ENCODE peak calls at places on chromosome 2, in six cellular contexts. One of them, this sample, is unnamed.

GRCh38 chr2:102040229-102040628 is 48.5 kb downstream of the IL1R2 start:
- DNase-seq in brain microvascular endothelial cell: no peak
- DNase-seq in Panc1: no peak
- DNase-seq in mammary epithelial cell: no peak
- DNase-seq in epithelial cell of esophagus: no peak
- DNase-seq in AG04449: no peak
- DNase-seq in this sample: no peak

GRCh38 chr2:180507028-180507427 is 473.4 kb upstream of the UBE2E3 start:
- DNase-seq in epithelial cell of esophagus: peak; percentile 87
- DNase-seq in Panc1: no peak
- DNase-seq in brain microvascular endothelial cell: peak; percentile 17
- DNase-seq in mammary epithelial cell: peak; percentile 44
- DNase-seq in AG04449: no peak
- DNase-seq in this sample: no peak

GRCh38 chr2:60468390-60469085 is 84.9 kb downstream of the BCL11A start:
- DNase-seq in brain microvascular endothelial cell: peak; percentile 39
- DNase-seq in AG04449: no peak
- DNase-seq in epithelial cell of esophagus: peak; percentile 53
- DNase-seq in mammary epithelial cell: peak; percentile 49
- DNase-seq in Panc1: no peak
- DNase-seq in this sample: no peak

GRCh38 chr2:171893196-171893823 is 734 bp downstream of the SLC25A12 start:
- DNase-seq in epithelial cell of esophagus: no peak
- DNase-seq in mammary epithelial cell: peak; percentile 12
- DNase-seq in Panc1: no peak
- DNase-seq in AG04449: no peak
- DNase-seq in brain microvascular endothelial cell: no peak
- DNase-seq in this sample: peak; percentile 33

GRCh38 chr2:176003958-176004357 is 1.9 kb upstream of the LNPK start:
- DNase-seq in mammary epithelial cell: no peak
- DNase-seq in epithelial cell of esophagus: no peak
- DNase-seq in Panc1: no peak
- DNase-seq in brain microvascular endothelial cell: no peak
- DNase-seq in AG04449: no peak
- DNase-seq in this sample: no peak

GRCh38 chr2:85523906-85524566 is 14.9 kb upstream of the MAT2A start:
- DNase-seq in AG04449: no peak
- DNase-seq in epithelial cell of esophagus: no peak
- DNase-seq in mammary epithelial cell: no peak
- DNase-seq in Panc1: no peak
- DNase-seq in brain microvascular endothelial cell: peak; percentile 7
- DNase-seq in this sample: peak; percentile 64

GRCh38 chr2:185896090-185896693 is 157.6 kb downstream of the FSIP2 start:
- DNase-seq in mammary epithelial cell: no peak
- DNase-seq in AG04449: no peak
- DNase-seq in brain microvascular endothelial cell: no peak
- DNase-seq in Panc1: no peak
- DNase-seq in epithelial cell of esophagus: no peak
- DNase-seq in this sample: no peak

GRCh38 chr2:229610359-229610758 is 104.0 kb downstream of the DNER start:
- DNase-seq in AG04449: no peak
- DNase-seq in epithelial cell of esophagus: peak; percentile 38
- DNase-seq in mammary epithelial cell: no peak
- DNase-seq in Panc1: no peak
- DNase-seq in brain microvascular endothelial cell: peak; percentile 88
- DNase-seq in this sample: peak; percentile 10

GRCh38 chr2:213545964-213546363 is 261.7 kb downstream of the SPAG16 start:
- DNase-seq in AG04449: no peak
- DNase-seq in Panc1: no peak
- DNase-seq in epithelial cell of esophagus: no peak
- DNase-seq in mammary epithelial cell: no peak
- DNase-seq in brain microvascular endothelial cell: no peak
- DNase-seq in this sample: no peak

GRCh38 chr2:127674241-127675209 is 805 bp downstream of the LIMS2 start:
- DNase-seq in Panc1: no peak
- DNase-seq in AG04449: no peak
- DNase-seq in mammary epithelial cell: no peak
- DNase-seq in brain microvascular endothelial cell: no peak
- DNase-seq in epithelial cell of esophagus: no peak
- DNase-seq in this sample: no peak

GRCh38 chr2:5111581-5111980 is 580.6 kb upstream of the SOX11 start:
- DNase-seq in mammary epithelial cell: peak; percentile 0
- DNase-seq in epithelial cell of esophagus: no peak
- DNase-seq in brain microvascular endothelial cell: no peak
- DNase-seq in Panc1: no peak
- DNase-seq in AG04449: no peak
- DNase-seq in this sample: no peak

GRCh38 chr2:132877923-132878322 is 207.9 kb upstream of the LYPD1 start:
- DNase-seq in mammary epithelial cell: no peak
- DNase-seq in Panc1: no peak
- DNase-seq in epithelial cell of esophagus: no peak
- DNase-seq in brain microvascular endothelial cell: no peak
- DNase-seq in AG04449: no peak
- DNase-seq in this sample: no peak

GRCh38 chr2:118969025-118969733 is 27.2 kb downstream of the MARCO start:
- DNase-seq in AG04449: no peak
- DNase-seq in epithelial cell of esophagus: peak; percentile 24
- DNase-seq in mammary epithelial cell: no peak
- DNase-seq in brain microvascular endothelial cell: no peak
- DNase-seq in Panc1: no peak
- DNase-seq in this sample: no peak

GRCh38 chr2:236113425-236113824 is 54.8 kb downstream of the GBX2 start:
- DNase-seq in AG04449: no peak
- DNase-seq in Panc1: no peak
- DNase-seq in brain microvascular endothelial cell: no peak
- DNase-seq in epithelial cell of esophagus: peak; percentile 10
- DNase-seq in mammary epithelial cell: no peak
- DNase-seq in this sample: no peak

GRCh38 chr2:112646102-112646719 is 472 bp downstream of the SLC20A1 start:
- DNase-seq in Panc1: no peak
- DNase-seq in mammary epithelial cell: no peak
- DNase-seq in AG04449: no peak
- DNase-seq in epithelial cell of esophagus: no peak
- DNase-seq in brain microvascular endothelial cell: no peak
- DNase-seq in this sample: no peak

DNA sequence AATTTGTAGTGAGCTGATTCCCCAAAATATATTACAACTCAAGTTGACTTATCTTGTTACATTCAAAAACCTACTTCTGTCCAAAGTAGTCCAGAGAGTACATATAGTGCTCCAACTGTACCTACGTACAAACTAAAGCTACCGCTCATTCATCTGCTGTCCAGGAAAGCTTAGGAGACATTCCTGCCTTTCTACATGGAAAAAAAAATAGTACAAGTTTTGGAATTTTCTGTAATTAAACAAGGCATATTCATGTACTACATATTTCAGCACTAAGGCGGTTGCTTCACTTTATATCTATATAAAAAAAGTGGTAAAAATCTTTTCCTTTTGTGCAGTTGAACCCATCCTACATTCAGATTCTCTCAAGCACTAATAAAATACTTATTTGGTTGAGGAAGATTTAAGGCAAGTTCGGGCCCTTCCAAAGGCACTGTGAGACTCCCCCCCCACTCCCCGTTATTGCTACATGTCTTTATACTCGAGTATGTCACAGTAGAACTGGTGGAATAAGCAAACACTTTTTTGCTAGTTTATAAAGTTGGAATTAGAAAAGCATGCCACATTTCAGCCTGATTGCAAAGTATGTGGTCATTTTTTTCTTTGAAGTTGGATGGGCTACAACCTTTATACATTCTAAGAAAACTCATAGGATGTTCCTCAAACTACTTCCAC is 3.8 kb downstream of the ZFP36L2 start:
- DNase-seq in Panc1: no peak
- DNase-seq in mammary epithelial cell: peak; percentile 20
- DNase-seq in AG04449: no peak
- DNase-seq in brain microvascular endothelial cell: peak; percentile 7
- DNase-seq in epithelial cell of esophagus: peak; percentile 36
- DNase-seq in this sample: peak; percentile 42
- H3K4me3 ChIP-seq in Panc1: peak overlapping the region; percentile 90
- H3K4me3 ChIP-seq in mammary epithelial cell: peak overlapping the region; percentile 88
- H3K4me3 ChIP-seq in AG04449: peak overlapping the region; percentile 86
- H3K4me3 ChIP-seq in brain microvascular endothelial cell: peak overlapping the region; percentile 82
- H3K4me3 ChIP-seq in epithelial cell of esophagus: peak overlapping the region; percentile 93
- H3K4me3 ChIP-seq in this sample: peak overlapping the region; percentile 76

GRCh38 chr2:225512469-225512868 is 113.0 kb downstream of the NYAP2 start:
- DNase-seq in Panc1: no peak
- DNase-seq in epithelial cell of esophagus: no peak
- DNase-seq in AG04449: no peak
- DNase-seq in mammary epithelial cell: no peak
- DNase-seq in brain microvascular endothelial cell: no peak
- DNase-seq in this sample: no peak

GRCh38 chr2:225510794-225511193 is 111.3 kb downstream of the NYAP2 start:
- DNase-seq in Panc1: no peak
- DNase-seq in epithelial cell of esophagus: no peak
- DNase-seq in brain microvascular endothelial cell: no peak
- DNase-seq in mammary epithelial cell: no peak
- DNase-seq in AG04449: no peak
- DNase-seq in this sample: no peak

DNA sequence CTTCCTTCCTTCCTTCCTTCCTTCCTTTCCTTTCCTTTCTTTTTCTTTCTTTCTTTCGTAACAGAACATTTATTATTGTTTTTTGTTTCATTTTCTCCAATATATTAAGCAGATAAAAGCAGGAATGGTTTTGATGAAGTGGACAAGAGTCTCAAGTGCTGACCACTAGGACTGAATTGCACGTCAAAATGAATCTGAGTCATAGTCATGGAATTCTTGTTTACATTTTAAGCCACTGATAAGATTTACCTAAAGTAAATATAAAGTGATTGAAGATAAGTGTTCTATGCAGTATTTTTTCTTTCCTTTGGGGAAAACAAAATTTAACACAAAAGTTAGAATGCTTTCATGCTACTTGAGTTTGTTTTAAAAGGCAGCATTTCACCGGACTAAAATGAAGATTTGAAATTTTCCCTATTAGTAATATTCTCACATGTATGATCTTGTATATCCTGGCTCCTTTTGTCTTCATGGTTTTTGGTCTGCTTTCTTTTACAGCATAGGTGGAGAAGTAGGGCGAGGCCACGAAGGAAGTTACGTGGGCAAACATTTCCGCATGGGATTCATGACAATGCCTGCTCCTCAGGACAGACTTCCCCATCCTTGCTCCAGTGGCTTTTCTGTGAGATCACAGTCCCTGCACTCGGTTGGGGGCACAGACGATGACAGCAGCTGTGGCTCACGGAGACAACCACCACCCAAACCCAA is 113.5 kb downstream of the NYAP2 start:
- DNase-seq in mammary epithelial cell: no peak
- DNase-seq in AG04449: no peak
- DNase-seq in brain microvascular endothelial cell: peak; percentile 36
- DNase-seq in epithelial cell of esophagus: peak; percentile 13
- DNase-seq in Panc1: no peak
- DNase-seq in this sample: peak; percentile 43
- TF ChIP-seq CTCF in mammary epithelial cell: no peak
- TF ChIP-seq CTCF in AG04449: no peak
- TF ChIP-seq CTCF in brain microvascular endothelial cell: no peak
- TF ChIP-seq CTCF in epithelial cell of esophagus: no peak
- TF ChIP-seq CTCF in Panc1: no peak
- TF ChIP-seq CTCF in this sample: no peak

GRCh38 chr2:16623046-16623445 is 42.6 kb downstream of the CYRIA start:
- DNase-seq in mammary epithelial cell: peak; percentile 85
- DNase-seq in Panc1: no peak
- DNase-seq in epithelial cell of esophagus: peak; percentile 82
- DNase-seq in AG04449: no peak
- DNase-seq in brain microvascular endothelial cell: peak; percentile 94
- DNase-seq in this sample: no peak

GRCh38 chr2:16625759-16626158 is 39.9 kb downstream of the CYRIA start:
- DNase-seq in mammary epithelial cell: no peak
- DNase-seq in Panc1: no peak
- DNase-seq in epithelial cell of esophagus: no peak
- DNase-seq in AG04449: no peak
- DNase-seq in brain microvascular endothelial cell: no peak
- DNase-seq in this sample: no peak

GRCh38 chr2:16625201-16625729 is 40.4 kb downstream of the CYRIA start:
- DNase-seq in epithelial cell of esophagus: no peak
- DNase-seq in Panc1: no peak
- DNase-seq in mammary epithelial cell: no peak
- DNase-seq in brain microvascular endothelial cell: no peak
- DNase-seq in AG04449: no peak
- DNase-seq in this sample: no peak

GRCh38 chr2:16623564-16624418 is 41.8 kb downstream of the CYRIA start:
- DNase-seq in brain microvascular endothelial cell: no peak
- DNase-seq in Panc1: no peak
- DNase-seq in epithelial cell of esophagus: no peak
- DNase-seq in AG04449: no peak
- DNase-seq in mammary epithelial cell: no peak
- DNase-seq in this sample: no peak

GRCh38 chr2:16624419-16624745 is 41.3 kb downstream of the CYRIA start:
- DNase-seq in brain microvascular endothelial cell: no peak
- DNase-seq in epithelial cell of esophagus: no peak
- DNase-seq in AG04449: no peak
- DNase-seq in mammary epithelial cell: no peak
- DNase-seq in Panc1: no peak
- DNase-seq in this sample: no peak
- H3K4me3 ChIP-seq in brain microvascular endothelial cell: no peak overlapping the region
- H3K4me3 ChIP-seq in epithelial cell of esophagus: no peak overlapping the region
- H3K4me3 ChIP-seq in AG04449: no peak overlapping the region
- H3K4me3 ChIP-seq in mammary epithelial cell: no peak overlapping the region
- H3K4me3 ChIP-seq in Panc1: no peak overlapping the region
- H3K4me3 ChIP-seq in this sample: no peak overlapping the region

GRCh38 chr2:79980816-79981215 is 323.7 kb downstream of the LRRTM1 start:
- DNase-seq in mammary epithelial cell: no peak
- DNase-seq in AG04449: no peak
- DNase-seq in Panc1: no peak
- DNase-seq in epithelial cell of esophagus: no peak
- DNase-seq in brain microvascular endothelial cell: no peak
- DNase-seq in this sample: no peak

GRCh38 chr2:79984476-79984875 is 320.1 kb downstream of the LRRTM1 start:
- DNase-seq in mammary epithelial cell: no peak
- DNase-seq in brain microvascular endothelial cell: no peak
- DNase-seq in AG04449: no peak
- DNase-seq in Panc1: no peak
- DNase-seq in epithelial cell of esophagus: no peak
- DNase-seq in this sample: no peak

GRCh38 chr2:79981316-79981715 is 323.2 kb downstream of the LRRTM1 start:
- DNase-seq in brain microvascular endothelial cell: no peak
- DNase-seq in AG04449: no peak
- DNase-seq in mammary epithelial cell: no peak
- DNase-seq in epithelial cell of esophagus: no peak
- DNase-seq in Panc1: no peak
- DNase-seq in this sample: no peak

GRCh38 chr2:79980116-79980515 is 324.4 kb downstream of the LRRTM1 start:
- DNase-seq in epithelial cell of esophagus: no peak
- DNase-seq in Panc1: no peak
- DNase-seq in mammary epithelial cell: no peak
- DNase-seq in brain microvascular endothelial cell: no peak
- DNase-seq in AG04449: no peak
- DNase-seq in this sample: no peak

DNA sequence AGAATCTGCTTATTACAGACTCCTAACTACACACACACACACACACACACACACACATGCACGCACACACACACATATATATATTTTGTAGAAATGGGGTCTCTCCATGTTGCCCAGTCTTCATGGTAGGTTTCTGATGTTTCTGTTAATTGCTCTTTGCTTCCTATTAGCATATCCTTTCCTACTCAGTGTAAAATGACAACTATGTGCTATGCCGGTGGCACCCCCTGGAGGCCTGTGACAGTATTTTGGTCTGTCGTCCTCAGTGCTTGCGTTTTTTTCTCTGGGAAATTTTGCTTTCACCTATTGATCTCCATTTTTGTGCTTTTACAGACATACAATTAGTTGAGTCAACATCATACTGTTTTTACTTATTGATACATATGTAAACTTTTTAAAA is 322.1 kb downstream of the LRRTM1 start:
- DNase-seq in epithelial cell of esophagus: no peak
- DNase-seq in brain microvascular endothelial cell: no peak
- DNase-seq in Panc1: no peak
- DNase-seq in AG04449: no peak
- DNase-seq in mammary epithelial cell: no peak
- DNase-seq in this sample: no peak
- TF ChIP-seq CTCF in epithelial cell of esophagus: peak; percentile 8
- TF ChIP-seq CTCF in brain microvascular endothelial cell: peak; percentile 52
- TF ChIP-seq CTCF in Panc1: peak; percentile 65
- TF ChIP-seq CTCF in AG04449: no peak
- TF ChIP-seq CTCF in mammary epithelial cell: no peak
- TF ChIP-seq CTCF in this sample: no peak

This sample was measured in fibroblast of the aortic adventitia.